ENCODE peak calls at places on chromosomes 5 and 9, in four cellular contexts. V, L, Z and D are unnamed samples.

GRCh38 chr5:97118623-97119022 is 23.8 kb downstream of the LIX1 start:
- DNase-seq in Z (no peak), L (no peak), V (no peak), D (no peak)

GRCh38 chr9:25003686-25004085 is 458.0 kb upstream of the IZUMO3 start:
- DNase-seq in V (peak; percentile 38), L (no peak), Z (peak; percentile 45), D (no peak)

GRCh38 chr9:76962732-76963131 is 56.7 kb upstream of the FOXB2 start:
- DNase-seq in L (no peak), Z (no peak), V (no peak), D (no peak)

GRCh38 chr5:180787711-180788431 is 14.7 kb downstream of the MGAT1 start:
- DNase-seq in V (peak; percentile 48), Z (peak; percentile 57), L (no peak), D (no peak)

GRCh38 chr9:31119882-31120481 is 1264.5 kb upstream of the ACO1 start:
- DNase-seq in V (peak; percentile 33), Z (no peak), L (no peak), D (no peak)

GRCh38 chr9:132244582-132245455 is 83.0 kb downstream of the NTNG2 start:
- DNase-seq in V (no peak), Z (peak; percentile 77), L (no peak), D (no peak)

GRCh38 chr5:97131139-97131710 is 11.2 kb downstream of the LIX1 start:
- DNase-seq in L (no peak), Z (no peak), V (no peak), D (no peak)

GRCh38 chr9:124415852-124416484 is 726 bp upstream of the PSMB7 start:
- DNase-seq in V (peak; percentile 60), Z (no peak), L (no peak), D (no peak)

GRCh38 chr9:135498381-135499126 is 1.9 kb upstream of the MRPS2 start:
- DNase-seq in Z (peak; percentile 62), L (no peak), V (no peak), D (no peak)

DNA sequence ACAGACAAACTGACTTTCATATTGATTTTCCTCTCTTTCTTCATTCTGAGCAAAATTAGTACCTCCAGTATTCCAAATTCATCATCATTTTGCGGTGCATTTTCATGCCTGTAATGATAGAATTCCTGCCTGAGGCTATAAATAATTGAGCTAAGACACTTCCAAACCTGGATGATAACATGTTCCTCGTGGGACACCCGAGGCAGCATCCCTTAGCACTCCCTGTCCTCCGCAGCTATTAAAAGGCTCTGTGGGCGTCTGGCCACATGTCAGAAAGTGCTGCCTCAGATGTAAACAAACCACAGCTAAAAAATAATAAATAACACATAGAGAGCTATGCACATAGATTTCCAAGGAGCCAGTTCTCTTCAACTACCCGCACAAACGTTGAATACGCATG is 82.9 kb downstream of the SHC3 start:
- DNase-seq in Z (no peak), L (no peak), V (peak; percentile 57), D (peak; percentile 61)
- H3K4me3 ChIP-seq in Z (no peak overlapping the region), L (no peak overlapping the region), V (no peak overlapping the region), D (no peak overlapping the region)

GRCh38 chr5:144433140-144433822 is 262.6 kb downstream of the KCTD16 start:
- DNase-seq in L (no peak), V (no peak), Z (no peak), D (no peak)
- TF ChIP-seq CTCF in L (no peak), V (no peak), Z (no peak), D (no peak)

GRCh38 chr9:110260911-110261310 is 4.6 kb upstream of the TXN start:
- DNase-seq in L (no peak), Z (no peak), V (no peak), D (no peak)
- H3K4me3 ChIP-seq in L (no peak overlapping the region), Z (no peak overlapping the region), V (no peak overlapping the region), D (no peak overlapping the region)

GRCh38 chr5:152592416-152592815 is 187.3 kb upstream of the NMUR2 start:
- DNase-seq in L (no peak), V (no peak), Z (no peak), D (no peak)
- TF ChIP-seq CTCF in L (no peak), V (no peak), Z (no peak), D (no peak)

DNA sequence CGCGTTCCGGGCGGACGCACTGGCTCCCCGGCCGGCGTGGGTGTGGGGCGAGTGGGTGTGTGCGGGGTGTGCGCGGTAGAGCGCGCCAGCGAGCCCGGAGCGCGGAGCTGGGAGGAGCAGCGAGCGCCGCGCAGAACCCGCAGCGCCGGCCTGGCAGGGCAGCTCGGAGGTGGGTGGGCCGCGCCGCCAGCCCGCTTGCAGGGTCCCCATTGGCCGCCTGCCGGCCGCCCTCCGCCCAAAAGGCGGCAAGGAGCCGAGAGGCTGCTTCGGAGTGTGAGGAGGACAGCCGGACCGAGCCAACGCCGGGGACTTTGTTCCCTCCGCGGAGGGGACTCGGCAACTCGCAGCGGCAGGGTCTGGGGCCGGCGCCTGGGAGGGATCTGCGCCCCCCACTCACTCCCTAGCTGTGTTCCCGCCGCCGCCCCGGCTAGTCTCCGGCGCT is at the start of gene DAPK1:
- DNase-seq in V (peak; percentile 79), Z (peak; percentile 90), L (peak; percentile 31), D (peak; percentile 62)
- H3K4me3 ChIP-seq in V (peak within 1 kb of the TSS; percentile 73), Z (peak within 1 kb of the TSS; percentile 80), L (peak within 1 kb of the TSS; percentile 39), D (peak within 1 kb of the TSS; percentile 65)

GRCh38 chr5:128081111-128081865 is 2.3 kb upstream of the SLC12A2 start:
- DNase-seq in V (no peak), L (no peak), Z (no peak), D (no peak)
- TF ChIP-seq CTCF in V (peak; percentile 28), L (no peak), Z (peak; percentile 17), D (peak; percentile 31)

GRCh38 chr9:21680590-21680989 is 121.8 kb upstream of the MTAP start:
- DNase-seq in L (no peak), V (no peak), Z (no peak), D (no peak)

GRCh38 chr9:21679432-21679831 is 123.0 kb upstream of the MTAP start:
- DNase-seq in L (no peak), Z (no peak), V (no peak), D (no peak)

GRCh38 chr9:21677834-21678233 is 124.6 kb upstream of the MTAP start:
- DNase-seq in L (no peak), V (no peak), Z (no peak), D (no peak)

GRCh38 chr9:21674894-21675293 is 127.5 kb upstream of the MTAP start:
- DNase-seq in L (no peak), Z (no peak), V (no peak), D (no peak)

DNA sequence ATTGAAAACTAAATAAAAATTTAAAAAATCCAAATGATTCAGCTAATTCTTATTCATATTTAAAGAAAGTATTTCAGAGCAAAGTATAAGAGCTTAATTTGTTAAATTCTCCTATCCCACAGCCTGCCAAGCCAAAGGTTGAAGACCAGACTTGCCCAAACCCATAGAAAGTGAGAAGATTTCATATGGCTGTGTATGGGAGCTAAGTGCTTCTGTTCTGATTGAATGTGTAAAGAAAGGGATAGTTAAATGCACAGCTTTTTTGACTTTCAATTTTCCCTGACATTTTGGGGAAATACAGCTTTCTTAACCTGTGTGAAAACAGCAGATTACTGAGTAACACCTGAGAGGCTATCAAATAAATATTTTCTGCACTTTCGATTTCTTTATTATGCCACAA is 125.0 kb upstream of the MTAP start:
- DNase-seq in L (no peak), V (no peak), Z (no peak), D (no peak)
- H3K4me3 ChIP-seq in L (no peak overlapping the region), V (no peak overlapping the region), Z (no peak overlapping the region), D (no peak overlapping the region)

GRCh38 chr5:171386861-171387254 is 791 bp upstream of the NPM1 start:
- DNase-seq in V (peak; percentile 34), L (no peak), Z (no peak), D (peak; percentile 10)

GRCh38 chr5:171388816-171389168 is 1.1 kb downstream of the NPM1 start:
- DNase-seq in L (no peak), V (no peak), Z (no peak), D (no peak)

GRCh38 chr5:171386006-171386671 is 1.5 kb upstream of the NPM1 start:
- DNase-seq in L (no peak), Z (no peak), V (no peak), D (no peak)

GRCh38 chr5:171387255-171387969 is at the start of gene NPM1:
- DNase-seq in Z (peak; percentile 100), L (peak; percentile 95), V (peak; percentile 97), D (peak; percentile 98)

GRCh38 chr5:171387970-171388815 is 544 bp downstream of the NPM1 start:
- DNase-seq in Z (peak; percentile 91), L (peak; percentile 75), V (peak; percentile 83), D (peak; percentile 68)
- TF ChIP-seq CTCF in Z (no peak), L (no peak), V (no peak), D (no peak)